ENCODE peak calls at places on chromosomes 13 and 19, in ten cellular contexts. G is left ventricle myocardium inferior, O is testis, E is pancreas, D is OCI-LY7, K is transverse colon, M is BE2C, H is sigmoid colon, P is ovary, X is GM23338. A is an unnamed sample. For H3K4me1, the result is how much of the 10 kb centered on the place peaks cover.

GRCh38 chr13:98389319-98389718 is 187.6 kb downstream of the STK24 start:
- DNase-seq in G (no peak), O (no peak), E (no peak), D (no peak), K (no peak), M (no peak), H (no peak), P (no peak), X (no peak), A (no peak)

GRCh38 chr13:58318495-58319167 is 687.1 kb downstream of the PCDH17 start:
- DNase-seq in G (no peak), O (peak), E (peak), D (no peak), K (no peak), M (no peak), H (no peak), P (no peak), X (no peak), A (no peak)

GRCh38 chr13:48532146-48532472 is 771 bp downstream of the RCBTB2 start:
- DNase-seq in G (no peak), O (no peak), E (no peak), D (no peak), K (no peak), M (no peak), H (no peak), P (no peak), X (no peak), A (no peak)

GRCh38 chr19:58407658-58408151 is 744 bp upstream of the ZNF584 start:
- DNase-seq in G (no peak), O (peak), E (peak), D (no peak), K (no peak), M (no peak), H (no peak), P (no peak), X (peak), A (peak)

GRCh38 chr13:113116206-113116800 is 6.3 kb upstream of the F10 start:
- DNase-seq in G (no peak), O (peak), E (no peak), D (no peak), K (no peak), M (no peak), H (no peak), P (no peak), X (no peak), A (no peak)

GRCh38 chr19:23259961-23260360 is 9.8 kb upstream of the ZNF724 start:
- DNase-seq in G (no peak), O (no peak), E (no peak), D (no peak), K (no peak), M (no peak), H (no peak), P (no peak), X (no peak), A (no peak)

GRCh38 chr13:51895906-51896888 is 34.4 kb downstream of the CCDC70 start:
- DNase-seq in G (peak), O (peak), E (peak), D (peak), K (peak), M (peak), H (no peak), P (no peak), X (peak), A (peak)

GRCh38 chr19:45526143-45526542 is 18.9 kb downstream of the VASP start:
- DNase-seq in G (peak), O (peak), E (no peak), D (peak), K (peak), M (peak), H (peak), P (peak), X (peak), A (peak)

GRCh38 chr13:95707442-95708389 is 30.8 kb downstream of the DNAJC3 start:
- DNase-seq in G (no peak), O (no peak), E (no peak), D (no peak), K (no peak), M (no peak), H (no peak), P (no peak), X (no peak), A (no peak)

GRCh38 chr19:43820098-43820860 is 6.8 kb upstream of the ZNF283 start:
- DNase-seq in G (peak), O (peak), E (no peak), D (no peak), K (no peak), M (peak), H (peak), P (no peak), X (peak), A (peak)

GRCh38 chr13:40109324-40109958 is 454.0 kb downstream of the COG6 start:
- DNase-seq in G (no peak), O (no peak), E (no peak), D (no peak), K (no peak), M (no peak), H (no peak), P (no peak), X (no peak), A (no peak)

GRCh38 chr19:2800506-2800905 is 15.2 kb downstream of the THOP1 start:
- DNase-seq in G (peak), O (no peak), E (no peak), D (no peak), K (no peak), M (no peak), H (no peak), P (no peak), X (no peak), A (no peak)

GRCh38 chr19:48513289-48514122 is 1.9 kb upstream of the LMTK3 start:
- DNase-seq in G (no peak), O (peak), E (peak), D (peak), K (peak), M (peak), H (peak), P (no peak), X (peak), A (peak)

GRCh38 chr19:51469629-51470028 is 8.7 kb upstream of the CEACAM18 start:
- DNase-seq in G (no peak), O (no peak), E (no peak), D (no peak), K (no peak), M (no peak), H (no peak), P (no peak), X (no peak), A (no peak)

GRCh38 chr13:67238277-67238859 is 8.2 kb upstream of the PCDH9 start:
- DNase-seq in G (no peak), O (no peak), E (no peak), D (peak), K (no peak), M (no peak), H (no peak), P (no peak), X (peak), A (no peak)

GRCh38 chr13:24511019-24511823 is 1.4 kb downstream of the PARP4 start:
- DNase-seq in G (no peak), O (no peak), E (no peak), D (peak), K (peak), M (no peak), H (no peak), P (no peak), X (peak), A (no peak)

GRCh38 chr19:30692517-30692870 is 320.3 kb downstream of the ZNF536 start:
- DNase-seq in G (no peak), O (no peak), E (no peak), D (no peak), K (no peak), M (no peak), H (peak), P (no peak), X (no peak), A (peak)

GRCh38 chr13:73991384-73991783 is 142.8 kb downstream of the KLF12 start:
- DNase-seq in G (no peak), O (no peak), E (no peak), D (peak), K (no peak), M (no peak), H (no peak), P (no peak), X (no peak), A (no peak)

DNA sequence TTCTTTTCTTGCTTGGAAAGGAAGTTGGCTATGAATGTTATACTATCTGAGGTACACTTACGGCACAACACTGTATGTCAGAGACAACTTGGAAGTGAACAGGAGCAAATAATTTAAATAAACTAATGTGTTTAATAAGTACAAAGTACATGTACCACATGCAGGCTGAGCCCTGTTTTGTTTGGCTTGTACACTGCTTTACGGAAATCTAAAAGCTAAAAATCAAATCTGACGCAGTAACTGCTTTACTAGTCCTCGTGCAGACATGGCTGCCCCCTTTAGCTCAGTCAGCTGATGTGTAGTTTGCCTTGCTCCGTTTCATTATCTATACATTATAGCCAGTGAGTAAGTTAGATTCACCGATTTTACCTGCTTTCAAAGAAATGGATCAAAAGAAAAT is 36.5 kb downstream of the TDRD3 start:
- DNase-seq in G (no peak), O (no peak), E (no peak), D (no peak), K (no peak), M (no peak), H (no peak), P (no peak), X (no peak), A (no peak)
- H3K4me1 ChIP-seq in G (under half), O (under half), E (under half), D (under half), K (under half), M (under half), H (under half), P (under half), X (under half), A (under half)

GRCh38 chr19:56101746-56102535 is 19.2 kb downstream of the ZNF787 start:
- DNase-seq in G (no peak), O (no peak), E (peak), D (no peak), K (no peak), M (no peak), H (no peak), P (no peak), X (no peak), A (no peak)

GRCh38 chr19:56101095-56101494 is 20.0 kb downstream of the ZNF787 start:
- DNase-seq in G (no peak), O (no peak), E (peak), D (no peak), K (no peak), M (no peak), H (no peak), P (no peak), X (no peak), A (no peak)

GRCh38 chr19:56097776-56098175 is 23.3 kb downstream of the ZNF787 start:
- DNase-seq in G (peak), O (no peak), E (peak), D (no peak), K (no peak), M (no peak), H (no peak), P (no peak), X (no peak), A (no peak)

GRCh38 chr19:56098731-56099577 is 22.1 kb downstream of the ZNF787 start:
- DNase-seq in G (no peak), O (no peak), E (peak), D (no peak), K (no peak), M (no peak), H (no peak), P (no peak), X (no peak), A (no peak)

DNA sequence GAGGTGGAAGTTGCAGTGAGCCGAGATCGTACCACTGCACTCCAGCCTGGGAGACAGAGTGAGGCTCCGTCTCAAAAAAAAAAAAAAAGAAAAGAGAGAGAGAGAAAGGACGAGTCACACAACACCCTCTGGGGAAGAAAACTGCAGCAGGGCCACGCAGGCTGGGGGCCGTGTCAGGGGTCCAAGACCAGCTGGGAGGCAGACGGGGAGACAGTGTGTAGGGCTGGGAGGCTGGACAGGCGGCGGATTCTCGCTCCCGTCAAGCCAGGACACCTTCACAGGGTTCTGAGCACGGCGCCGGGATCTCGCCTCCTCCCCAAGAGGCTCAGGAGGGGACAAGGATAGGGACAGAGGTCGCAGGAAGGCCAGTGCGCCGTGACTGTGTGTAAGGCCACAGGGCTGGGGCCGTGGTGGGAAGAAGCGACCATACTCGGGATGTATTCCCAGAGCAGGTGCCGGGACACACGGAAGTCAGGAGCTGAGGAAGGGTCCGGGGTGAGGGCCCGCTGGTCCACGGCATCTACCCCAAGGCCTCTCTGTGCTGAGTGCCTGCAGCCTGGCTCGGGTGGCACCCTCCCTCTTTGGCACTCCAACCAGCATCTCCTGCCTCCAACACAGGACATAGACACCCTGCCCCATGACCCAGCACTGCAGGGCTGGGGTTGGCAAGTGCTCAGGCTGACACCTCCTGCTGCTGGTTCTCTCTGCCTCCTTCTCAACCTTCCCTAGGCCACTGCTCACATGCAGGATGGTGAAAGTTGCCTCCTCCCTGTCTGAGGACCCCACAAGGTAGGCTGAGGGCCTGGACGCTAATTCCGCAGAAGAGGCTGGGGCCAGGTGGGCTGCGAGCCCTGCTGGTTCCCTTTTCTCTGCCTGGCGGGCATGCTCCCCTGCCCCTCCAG is 21.2 kb downstream of the ZNF787 start:
- DNase-seq in G (no peak), O (no peak), E (peak), D (no peak), K (no peak), M (no peak), H (no peak), P (no peak), X (no peak), A (no peak)
- H3K4me1 ChIP-seq in G (under half), O (under half), E (under half), D (under half), K (under half), M (under half), H (under half), P (under half), X (under half), A (under half)

DNA sequence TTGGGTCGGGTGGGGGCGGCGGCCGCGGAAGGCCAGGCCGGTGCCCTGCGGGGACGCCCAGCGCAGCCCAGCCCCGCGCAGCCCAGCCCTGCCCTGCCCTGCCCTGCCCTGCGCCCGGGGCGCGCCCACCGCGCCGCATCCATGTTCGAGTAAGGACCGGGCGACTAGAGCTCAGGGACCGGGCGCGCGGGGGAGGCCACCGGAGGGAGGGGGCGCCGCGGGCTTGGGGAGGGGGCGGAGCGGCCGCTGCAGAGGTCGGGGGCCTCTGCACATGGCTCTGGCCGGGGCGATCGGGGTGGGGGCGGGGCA is 169 bp downstream of the GRAMD1A start:
- DNase-seq in G (no peak), O (no peak), E (no peak), D (no peak), K (no peak), M (no peak), H (no peak), P (no peak), X (no peak), A (no peak)
- H3K4me1 ChIP-seq in G (half or more), O (under half), E (under half), D (half or more), K (half or more), M (under half), H (under half), P (under half), X (half or more), A (under half)

GRCh38 chr13:109707044-109707794 is 79.2 kb downstream of the IRS2 start:
- DNase-seq in G (no peak), O (no peak), E (no peak), D (peak), K (no peak), M (peak), H (no peak), P (no peak), X (no peak), A (no peak)

GRCh38 chr13:109703250-109703649 is 83.1 kb downstream of the IRS2 start:
- DNase-seq in G (no peak), O (no peak), E (no peak), D (no peak), K (no peak), M (no peak), H (no peak), P (no peak), X (no peak), A (no peak)

GRCh38 chr13:109708014-109708617 is 78.3 kb downstream of the IRS2 start:
- DNase-seq in G (no peak), O (no peak), E (no peak), D (no peak), K (no peak), M (no peak), H (no peak), P (no peak), X (no peak), A (no peak)

GRCh38 chr13:109704771-109705628 is 81.4 kb downstream of the IRS2 start:
- DNase-seq in G (peak), O (peak), E (no peak), D (no peak), K (peak), M (no peak), H (peak), P (no peak), X (no peak), A (peak)

DNA sequence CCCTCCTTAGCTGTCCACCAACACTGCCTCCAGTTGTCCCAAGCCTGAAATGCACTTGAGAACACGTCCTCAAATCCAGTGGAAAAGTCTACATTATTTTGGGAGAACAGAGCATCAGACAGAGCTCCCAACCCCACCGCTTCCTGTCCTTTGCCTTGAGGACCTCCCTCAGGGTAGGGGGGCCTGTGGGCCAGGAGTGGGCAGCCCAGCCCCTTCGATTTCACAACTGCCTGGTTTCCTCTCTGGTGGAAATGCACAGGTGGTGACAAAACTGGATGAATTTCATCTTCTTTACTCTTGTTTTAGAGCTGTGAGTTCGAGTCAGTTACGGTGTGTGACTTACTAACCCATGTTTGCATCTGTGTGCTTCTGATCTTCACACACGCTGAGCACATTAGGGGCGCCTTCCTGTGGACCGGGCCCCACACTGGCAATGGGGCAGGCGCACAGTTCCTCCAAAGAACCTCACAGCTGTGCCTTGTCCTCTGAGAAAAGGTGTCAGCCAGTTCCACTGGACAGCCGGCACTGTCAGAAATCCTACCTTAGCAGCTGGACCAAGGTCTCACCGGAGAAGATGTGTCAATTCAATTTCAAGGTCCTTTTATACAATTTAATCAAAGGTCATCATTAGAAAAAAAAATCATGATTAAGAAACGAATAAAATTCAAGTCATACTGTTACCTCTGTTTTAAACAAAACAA is 80.2 kb downstream of the IRS2 start:
- DNase-seq in G (no peak), O (no peak), E (no peak), D (no peak), K (no peak), M (no peak), H (no peak), P (no peak), X (no peak), A (no peak)
- H3K4me1 ChIP-seq in G (under half), O (under half), E (under half), D (under half), K (under half), M (under half), H (under half), P (under half), X (under half), A (under half)

GRCh38 chr13:42398542-42398941 is 126.6 kb downstream of the AKAP11 start:
- DNase-seq in G (no peak), O (no peak), E (no peak), D (no peak), K (no peak), M (no peak), H (peak), P (no peak), X (no peak), A (no peak)

GRCh38 chr13:42394361-42395065 is 122.6 kb downstream of the AKAP11 start:
- DNase-seq in G (no peak), O (no peak), E (no peak), D (no peak), K (no peak), M (no peak), H (no peak), P (no peak), X (no peak), A (no peak)

GRCh38 chr13:42396501-42396900 is 124.5 kb downstream of the AKAP11 start:
- DNase-seq in G (no peak), O (no peak), E (no peak), D (no peak), K (no peak), M (no peak), H (no peak), P (no peak), X (no peak), A (no peak)

GRCh38 chr13:42395066-42395821 is 123.3 kb downstream of the AKAP11 start:
- DNase-seq in G (no peak), O (no peak), E (no peak), D (no peak), K (no peak), M (no peak), H (no peak), P (no peak), X (no peak), A (no peak)

DNA sequence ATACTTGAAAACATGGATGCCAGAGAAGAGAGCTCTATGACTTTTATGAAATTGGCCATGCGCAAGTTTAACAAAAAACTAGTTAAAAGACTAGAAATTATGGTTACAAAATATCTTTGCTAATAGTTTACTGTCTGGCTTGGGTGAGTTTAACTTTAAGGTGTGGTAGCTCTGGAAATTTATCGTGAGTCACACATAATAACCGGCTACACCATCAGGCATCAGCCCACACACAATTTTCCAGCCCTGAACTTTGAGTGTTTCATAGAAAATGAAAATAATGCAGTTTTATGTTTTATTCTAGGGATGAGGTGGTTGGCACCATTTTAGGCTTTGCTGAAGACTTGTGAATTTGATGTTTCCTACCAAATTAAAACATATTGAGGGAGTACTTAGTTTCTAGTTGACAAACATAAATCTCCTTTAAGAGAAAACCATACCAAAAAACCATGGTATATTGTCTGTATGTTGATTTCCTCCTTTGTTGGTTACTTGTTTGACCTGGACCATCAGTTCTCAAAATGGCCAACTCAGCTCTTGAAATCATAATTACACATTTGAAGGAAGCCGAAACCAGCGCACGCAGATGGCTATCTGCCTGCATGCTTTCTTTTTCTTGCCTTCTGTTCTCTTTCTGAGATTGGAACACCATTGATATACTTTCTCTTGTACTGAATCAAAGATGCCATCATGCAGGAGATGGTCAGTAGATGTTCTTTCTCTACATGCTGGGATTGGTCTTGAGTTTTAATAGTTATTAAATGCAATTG is 125.1 kb downstream of the AKAP11 start:
- DNase-seq in G (no peak), O (no peak), E (no peak), D (no peak), K (no peak), M (no peak), H (no peak), P (no peak), X (no peak), A (no peak)
- H3K4me1 ChIP-seq in G (under half), O (under half), E (under half), D (under half), K (under half), M (under half), H (under half), P (under half), X (under half), A (under half)

A was measured in adrenal gland.